ENCODE peak calls at places on chromosomes 4 and X, in seven cellular contexts. E is HepG2, X is GM12878, K is K562, N is HCT116, F is endothelial cell of umbilical vein, Z is H1. W is an unnamed sample.

GRCh38 chr4:152539556-152540292 is 3.8 kb upstream of the FBXW7 start:
- DNase-seq in Z (no peak), E (no peak), F (no peak), X (no peak), N (no peak), K (no peak), W (no peak)

GRCh38 chr4:34043131-34043530 is 2201.2 kb downstream of the ARAP2 start:
- DNase-seq in E (no peak), K (no peak), X (no peak), F (no peak), N (no peak), Z (no peak), W (no peak)

GRCh38 chr4:24912252-24913098 is at the start of gene CCDC149:
- DNase-seq in K (peak; percentile 9), F (peak; percentile 43), N (peak; percentile 56), E (peak; percentile 13), Z (peak; percentile 53), X (no peak), W (no peak)

GRCh38 chr4:114598191-114599121 is at the start of gene UGT8:
- DNase-seq in K (peak; percentile 72), N (peak; percentile 35), F (peak; percentile 11), E (no peak), Z (no peak), X (no peak), W (no peak)

GRCh38 chr4:37641886-37642849 is 44.0 kb downstream of the RELL1 start:
- DNase-seq in Z (no peak), X (no peak), F (no peak), N (no peak), K (no peak), E (peak; percentile 60), W (no peak)

GRCh38 chrX:133045986-133046385 is 50.9 kb downstream of the USP26 start:
- DNase-seq in Z (no peak), E (peak; percentile 2), X (no peak), F (no peak), K (peak; percentile 0), N (peak; percentile 10), W (peak; percentile 1)

GRCh38 chrX:155188786-155189185 is 27.5 kb upstream of the VBP1 start:
- DNase-seq in E (no peak), Z (no peak), X (no peak), N (no peak), F (no peak), K (no peak), W (no peak)

GRCh38 chr4:155403886-155404285 is 27.1 kb upstream of the MAP9 start:
- DNase-seq in K (no peak), E (no peak), X (no peak), Z (no peak), F (peak; percentile 67), N (peak; percentile 36), W (peak; percentile 39)

GRCh38 chrX:55738969-55739368 is 21.4 kb downstream of the RRAGB start:
- DNase-seq in F (no peak), E (no peak), X (no peak), K (no peak), Z (no peak), N (no peak), W (no peak)

GRCh38 chrX:101452051-101452450 is 33.2 kb upstream of the ARMCX4 start:
- DNase-seq in N (no peak), Z (no peak), E (no peak), X (no peak), K (no peak), F (peak; percentile 27), W (no peak)

GRCh38 chr4:186948361-186949291 is 225.0 kb upstream of the FAT1 start:
- DNase-seq in K (no peak), Z (no peak), F (no peak), N (no peak), X (no peak), E (no peak), W (no peak)

GRCh38 chr4:137307806-137308205 is 224.5 kb downstream of the PCDH18 start:
- DNase-seq in K (no peak), F (no peak), Z (no peak), E (no peak), N (no peak), X (no peak), W (no peak)

GRCh38 chr4:133801858-133802257 is 399.7 kb downstream of the PABPC4L start:
- DNase-seq in K (no peak), F (peak; percentile 8), X (no peak), Z (no peak), E (no peak), N (no peak), W (no peak)

GRCh38 chr4:100299019-100299418 is 108.8 kb upstream of the DDIT4L start:
- DNase-seq in E (no peak), X (no peak), N (peak; percentile 8), Z (no peak), F (peak; percentile 87), K (no peak), W (no peak)

GRCh38 chr4:150078041-150078995 is at the start of gene DCLK2:
- DNase-seq in E (no peak), Z (peak; percentile 3), N (peak; percentile 21), K (peak; percentile 15), X (no peak), F (peak; percentile 71), W (no peak)

GRCh38 chr4:173531085-173531965 is 1.3 kb upstream of the HAND2 start:
- DNase-seq in X (no peak), F (no peak), N (no peak), E (no peak), Z (no peak), K (no peak), W (no peak)

GRCh38 chr4:173527103-173527876 is 2.7 kb downstream of the HAND2 start:
- DNase-seq in X (no peak), Z (no peak), N (no peak), F (no peak), E (no peak), K (peak; percentile 36), W (no peak)

GRCh38 chr4:173528378-173529321 is 1.4 kb downstream of the HAND2 start:
- DNase-seq in X (no peak), E (no peak), K (peak; percentile 44), Z (no peak), F (no peak), N (no peak), W (no peak)

GRCh38 chr4:173530326-173531062 is 465 bp upstream of the HAND2 start:
- DNase-seq in K (no peak), E (no peak), Z (no peak), N (no peak), X (no peak), F (no peak), W (no peak)

GRCh38 chr4:173529505-173530325 is at the start of gene HAND2:
- DNase-seq in N (no peak), Z (no peak), E (no peak), F (no peak), K (peak; percentile 71), X (no peak), W (peak; percentile 57)
- TF ChIP-seq EZH2 in N (no peak), Z (peak; percentile 38), E (no peak), F (no peak), K (no peak), X (no peak), W (no peak)

GRCh38 chrX:85243155-85243554 is 424 bp downstream of the SATL1 start:
- DNase-seq in X (no peak), E (no peak), N (no peak), K (peak; percentile 3), F (no peak), Z (no peak), W (no peak)
- H3K9ac ChIP-seq in X (no peak overlapping the region), E (no peak overlapping the region), N (no peak overlapping the region), K (no peak overlapping the region), F (peak overlapping the region; percentile 16), Z (peak overlapping the region; percentile 72), W (peak overlapping the region; percentile 64)

DNA sequence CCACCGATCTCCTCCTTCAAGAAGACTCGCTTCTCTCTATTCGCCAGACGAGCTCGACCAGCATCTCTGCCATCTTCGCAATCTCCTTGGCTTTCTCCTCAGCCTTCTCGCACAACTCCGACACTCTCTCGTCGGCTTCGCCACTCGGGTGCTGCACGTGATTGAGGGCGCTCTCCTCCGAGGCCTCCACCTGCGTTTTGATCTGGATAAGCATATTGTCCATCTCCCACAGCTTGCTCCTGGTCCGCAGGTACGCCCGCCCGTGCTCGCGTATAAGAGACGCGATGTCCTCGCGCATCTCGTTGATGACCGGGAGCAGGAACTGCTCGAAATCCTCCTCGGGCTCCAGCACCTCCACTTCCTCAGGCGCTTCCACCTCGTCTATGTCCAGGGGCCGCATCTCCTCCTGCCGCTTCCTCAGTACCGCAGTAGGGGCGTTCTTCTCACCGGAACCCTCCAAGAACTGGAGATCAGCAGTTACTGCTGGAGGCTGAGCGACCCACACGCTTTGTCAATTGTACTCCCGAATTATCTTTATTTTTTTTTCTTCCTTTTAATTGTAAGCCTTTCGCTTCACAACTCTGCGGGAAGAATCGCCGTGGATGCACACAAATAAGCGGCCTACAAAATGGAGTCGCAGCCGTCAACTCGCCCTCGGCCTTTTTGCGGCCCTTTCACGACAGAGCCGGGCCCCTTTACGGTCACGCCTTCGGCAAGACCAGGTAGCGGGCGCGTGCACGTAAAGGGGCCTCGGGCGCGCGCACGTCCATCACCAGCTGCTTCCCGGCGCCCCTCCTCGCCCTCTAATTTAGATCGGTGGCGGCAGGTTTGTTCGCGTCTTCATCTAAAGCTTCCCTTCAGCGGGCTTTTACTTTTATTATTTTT is at the start of gene MRFAP1L1:
- DNase-seq in F (peak; percentile 97), X (peak; percentile 85), Z (peak; percentile 86), E (peak; percentile 91), N (peak; percentile 95), K (peak; percentile 98), W (peak; percentile 57)
- TF ChIP-seq POLR2AphosphoS5 in F (peak; percentile 55), X (peak; percentile 85), Z (peak; percentile 46), E (peak; percentile 93), N (peak; percentile 92), K (peak; percentile 79), W (peak; percentile 67)

GRCh38 chr4:8867624-8868320 is 3.9 kb downstream of the HMX1 start:
- DNase-seq in Z (no peak), K (no peak), F (no peak), N (no peak), X (no peak), E (no peak), W (no peak)

GRCh38 chr4:8866828-8867623 is 4.6 kb downstream of the HMX1 start:
- DNase-seq in X (no peak), K (no peak), Z (no peak), N (no peak), E (no peak), F (no peak), W (no peak)

GRCh38 chr4:8869879-8870646 is 1.6 kb downstream of the HMX1 start:
- DNase-seq in E (no peak), K (no peak), N (no peak), Z (no peak), X (no peak), F (no peak), W (no peak)

GRCh38 chr4:8869002-8869878 is 2.4 kb downstream of the HMX1 start:
- DNase-seq in F (no peak), E (no peak), Z (no peak), K (no peak), N (no peak), X (no peak), W (no peak)

DNA sequence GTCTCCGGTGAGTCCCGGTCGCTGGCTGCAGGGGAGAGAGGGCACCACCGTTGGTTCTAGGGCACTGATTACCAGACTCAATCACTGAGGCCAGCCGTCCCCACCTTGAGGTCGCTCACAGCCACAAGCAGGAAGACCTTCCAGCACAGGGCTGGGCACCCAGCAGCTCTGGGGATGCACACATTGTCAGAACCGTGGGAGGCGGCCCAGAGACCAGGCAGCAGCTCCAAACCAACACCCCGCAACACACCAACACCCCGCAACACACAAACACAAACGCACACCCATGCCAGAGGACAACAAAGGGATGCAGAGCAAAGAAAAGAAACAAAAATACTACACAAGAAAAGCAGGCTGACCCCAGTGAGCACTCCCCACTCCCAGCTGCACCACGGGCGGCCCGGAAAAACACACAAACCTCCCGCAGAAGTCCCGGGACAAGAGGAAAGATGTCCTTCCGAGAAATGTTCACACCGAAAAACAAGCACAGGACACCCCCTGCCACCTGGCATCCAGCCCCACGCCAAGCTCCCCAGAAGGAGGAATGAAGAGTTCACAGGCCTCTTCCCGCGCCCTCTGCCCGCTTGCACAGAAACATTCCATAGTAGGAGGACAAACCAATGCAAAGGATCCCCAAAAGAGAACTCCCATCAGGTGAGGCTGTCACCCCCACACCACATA is 3.2 kb downstream of the HMX1 start:
- DNase-seq in F (no peak), X (no peak), N (no peak), Z (no peak), K (no peak), E (no peak), W (no peak)
- TF ChIP-seq EZH2 in F (peak; percentile 67), X (no peak), N (no peak), Z (peak; percentile 91), K (no peak), E (peak; percentile 11), W (no peak)

W was measured in SK-N-MC.